ENCODE peak calls at places on chromosomes 1 and 21, in ten cellular contexts. P is Calu3, Y is left ventricle myocardium superior, S is fibroblast of lung, T is HTR-8/SVneo, E is brain pericyte, R is colonic mucosa, D is nephron progenitor cell, B is activated B cell treated with CpG ODN at 0.5 μM for 24 hours, J is HuH-7. F is an unnamed sample.

GRCh38 chr1:9410737-9411297 is 118.1 kb downstream of the SPSB1 start:
- DNase-seq in Y (no peak), B (no peak), J (no peak), S (peak), P (no peak), T (no peak), E (no peak), R (no peak), D (no peak), F (peak)

GRCh38 chr1:12230549-12231275 is 882 bp downstream of the VPS13D start:
- DNase-seq in J (peak), P (peak), Y (peak), S (peak), E (no peak), R (peak), T (no peak), B (no peak), D (peak), F (peak)

GRCh38 chr1:36089393-36090121 is 865 bp downstream of the ADPRS start:
- DNase-seq in E (no peak), R (no peak), J (no peak), B (no peak), T (no peak), S (peak), Y (no peak), P (peak), D (peak), F (no peak)

GRCh38 chr1:157131281-157131680 is 6.9 kb downstream of the ETV3 start:
- DNase-seq in S (no peak), D (no peak), R (no peak), E (no peak), J (no peak), Y (no peak), P (no peak), B (no peak), T (no peak), F (no peak)

GRCh38 chr1:184222561-184223157 is 164.2 kb upstream of the C1orf21 start:
- DNase-seq in Y (peak), S (peak), R (peak), J (peak), D (peak), T (peak), B (no peak), E (no peak), P (peak), F (peak)

GRCh38 chr1:53656062-53656915 is 82.7 kb downstream of the GLIS1 start:
- DNase-seq in T (peak), R (no peak), E (no peak), D (no peak), J (no peak), S (peak), P (no peak), B (no peak), Y (no peak), F (no peak)

GRCh38 chr21:33080776-33081175 is 10.8 kb downstream of the OLIG1 start:
- DNase-seq in P (no peak), B (no peak), J (no peak), S (no peak), T (no peak), Y (no peak), R (no peak), E (no peak), D (no peak), F (no peak)

GRCh38 chr1:110337704-110338199 is 1.4 kb upstream of the RBM15 start:
- DNase-seq in R (peak), B (peak), E (no peak), Y (peak), P (peak), S (no peak), T (peak), D (peak), J (no peak), F (peak)

GRCh38 chr1:200968469-200969410 is 54.8 kb downstream of the KIF21B start:
- DNase-seq in R (no peak), J (no peak), B (no peak), E (no peak), D (no peak), Y (no peak), P (no peak), S (peak), T (no peak), F (no peak)

GRCh38 chr21:42971897-42972275 is 2.5 kb upstream of the PKNOX1 start:
- DNase-seq in E (no peak), R (no peak), B (no peak), D (no peak), S (no peak), T (no peak), Y (no peak), P (no peak), J (peak), F (peak)